ENCODE peak calls at places on chromosomes 1 and 21, in seven cellular contexts. One of them, this sample, is unnamed.

GRCh38 chr21:17622018-17622417 is 9.3 kb upstream of the BTG3 start:
- DNase-seq in A172: no peak
- DNase-seq in PC-9: no peak
- DNase-seq in choroid plexus epithelial cell: no peak
- DNase-seq in hippocampal formation: no peak
- DNase-seq in dorsolateral prefrontal cortex: no peak
- DNase-seq in progenitor cell of endocrine pancreas: no peak
- DNase-seq in this sample: no peak

GRCh38 chr21:38660333-38661295 is 145.1 kb upstream of the ETS2 start:
- DNase-seq in progenitor cell of endocrine pancreas: no peak
- DNase-seq in PC-9: no peak
- DNase-seq in choroid plexus epithelial cell: no peak
- DNase-seq in A172: no peak
- DNase-seq in dorsolateral prefrontal cortex: no peak
- DNase-seq in hippocampal formation: no peak
- DNase-seq in this sample: no peak

GRCh38 chr1:28258628-28259251 is 578 bp upstream of the SESN2 start:
- DNase-seq in choroid plexus epithelial cell: no peak
- DNase-seq in hippocampal formation: no peak
- DNase-seq in A172: no peak
- DNase-seq in dorsolateral prefrontal cortex: no peak
- DNase-seq in progenitor cell of endocrine pancreas: no peak
- DNase-seq in PC-9: no peak
- DNase-seq in this sample: no peak

GRCh38 chr1:235954306-235955283 is 87.9 kb upstream of the LYST start:
- DNase-seq in choroid plexus epithelial cell: no peak
- DNase-seq in PC-9: no peak
- DNase-seq in A172: no peak
- DNase-seq in hippocampal formation: no peak
- DNase-seq in progenitor cell of endocrine pancreas: no peak
- DNase-seq in dorsolateral prefrontal cortex: no peak
- DNase-seq in this sample: no peak

GRCh38 chr1:92016720-92017316 is 13.0 kb upstream of the EPHX4 start:
- DNase-seq in hippocampal formation: no peak
- DNase-seq in dorsolateral prefrontal cortex: no peak
- DNase-seq in choroid plexus epithelial cell: no peak
- DNase-seq in progenitor cell of endocrine pancreas: no peak
- DNase-seq in A172: no peak
- DNase-seq in PC-9: no peak
- DNase-seq in this sample: no peak

GRCh38 chr1:4973341-4973740 is 318.9 kb downstream of the AJAP1 start:
- DNase-seq in PC-9: no peak
- DNase-seq in A172: no peak
- DNase-seq in choroid plexus epithelial cell: no peak
- DNase-seq in hippocampal formation: no peak
- DNase-seq in progenitor cell of endocrine pancreas: no peak
- DNase-seq in dorsolateral prefrontal cortex: no peak
- DNase-seq in this sample: no peak

GRCh38 chr21:29320021-29320420 is 21.3 kb downstream of the BACH1 start:
- DNase-seq in progenitor cell of endocrine pancreas: no peak
- DNase-seq in dorsolateral prefrontal cortex: no peak
- DNase-seq in hippocampal formation: no peak
- DNase-seq in PC-9: no peak
- DNase-seq in choroid plexus epithelial cell: no peak
- DNase-seq in A172: no peak
- DNase-seq in this sample: no peak

GRCh38 chr1:11320153-11320936 is 47.3 kb downstream of the UBIAD1 start:
- DNase-seq in progenitor cell of endocrine pancreas: peak; percentile 37
- DNase-seq in A172: no peak
- DNase-seq in PC-9: no peak
- DNase-seq in hippocampal formation: no peak
- DNase-seq in dorsolateral prefrontal cortex: no peak
- DNase-seq in choroid plexus epithelial cell: no peak
- DNase-seq in this sample: no peak

GRCh38 chr1:38772953-38773352 is 86.6 kb downstream of the RRAGC start:
- DNase-seq in choroid plexus epithelial cell: no peak
- DNase-seq in hippocampal formation: no peak
- DNase-seq in dorsolateral prefrontal cortex: no peak
- DNase-seq in progenitor cell of endocrine pancreas: no peak
- DNase-seq in A172: no peak
- DNase-seq in PC-9: no peak
- DNase-seq in this sample: no peak

GRCh38 chr1:20896824-20897223 is 109.7 kb upstream of the HP1BP3 start:
- DNase-seq in choroid plexus epithelial cell: peak; percentile 88
- DNase-seq in PC-9: peak; percentile 93
- DNase-seq in dorsolateral prefrontal cortex: no peak
- DNase-seq in hippocampal formation: no peak
- DNase-seq in A172: no peak
- DNase-seq in progenitor cell of endocrine pancreas: no peak
- DNase-seq in this sample: peak; percentile 26

GRCh38 chr1:35120458-35121133 is 41.4 kb downstream of the ZMYM1 start:
- DNase-seq in A172: no peak
- DNase-seq in choroid plexus epithelial cell: peak; percentile 26
- DNase-seq in hippocampal formation: no peak
- DNase-seq in dorsolateral prefrontal cortex: no peak
- DNase-seq in PC-9: no peak
- DNase-seq in progenitor cell of endocrine pancreas: no peak
- DNase-seq in this sample: no peak

GRCh38 chr1:234727018-234727757 is 117.2 kb upstream of the IRF2BP2 start:
- DNase-seq in choroid plexus epithelial cell: peak; percentile 67
- DNase-seq in dorsolateral prefrontal cortex: no peak
- DNase-seq in hippocampal formation: no peak
- DNase-seq in PC-9: peak; percentile 62
- DNase-seq in A172: no peak
- DNase-seq in progenitor cell of endocrine pancreas: no peak
- DNase-seq in this sample: no peak

GRCh38 chr1:205502992-205503391 is 1.5 kb upstream of the CDK18 start:
- DNase-seq in hippocampal formation: no peak
- DNase-seq in A172: no peak
- DNase-seq in progenitor cell of endocrine pancreas: no peak
- DNase-seq in dorsolateral prefrontal cortex: no peak
- DNase-seq in choroid plexus epithelial cell: no peak
- DNase-seq in PC-9: no peak
- DNase-seq in this sample: no peak

GRCh38 chr1:54611621-54612020 is 11.7 kb downstream of the FAM151A start:
- DNase-seq in PC-9: no peak
- DNase-seq in A172: no peak
- DNase-seq in choroid plexus epithelial cell: no peak
- DNase-seq in hippocampal formation: no peak
- DNase-seq in progenitor cell of endocrine pancreas: no peak
- DNase-seq in dorsolateral prefrontal cortex: no peak
- DNase-seq in this sample: no peak

GRCh38 chr1:79775402-79775801 is 768.9 kb upstream of the ADGRL4 start:
- DNase-seq in A172: no peak
- DNase-seq in choroid plexus epithelial cell: no peak
- DNase-seq in progenitor cell of endocrine pancreas: no peak
- DNase-seq in dorsolateral prefrontal cortex: no peak
- DNase-seq in PC-9: no peak
- DNase-seq in hippocampal formation: no peak
- DNase-seq in this sample: no peak

GRCh38 chr1:89356658-89357400 is 7.0 kb upstream of the GBP6 start:
- DNase-seq in choroid plexus epithelial cell: peak; percentile 41
- DNase-seq in dorsolateral prefrontal cortex: no peak
- DNase-seq in hippocampal formation: no peak
- DNase-seq in PC-9: no peak
- DNase-seq in progenitor cell of endocrine pancreas: no peak
- DNase-seq in A172: peak; percentile 34
- DNase-seq in this sample: no peak

GRCh38 chr1:25569599-25570458 is 26.4 kb downstream of the LDLRAP1 start:
- DNase-seq in progenitor cell of endocrine pancreas: no peak
- DNase-seq in choroid plexus epithelial cell: no peak
- DNase-seq in hippocampal formation: no peak
- DNase-seq in PC-9: peak; percentile 41
- DNase-seq in dorsolateral prefrontal cortex: no peak
- DNase-seq in A172: no peak
- DNase-seq in this sample: no peak

GRCh38 chr1:157363660-157364140 is 188.6 kb downstream of the FCRL5 start:
- DNase-seq in choroid plexus epithelial cell: peak; percentile 59
- DNase-seq in progenitor cell of endocrine pancreas: no peak
- DNase-seq in dorsolateral prefrontal cortex: no peak
- DNase-seq in hippocampal formation: no peak
- DNase-seq in PC-9: no peak
- DNase-seq in A172: peak; percentile 21
- DNase-seq in this sample: peak; percentile 21

GRCh38 chr21:16891821-16892220 is 621.0 kb upstream of the CXADR start:
- DNase-seq in progenitor cell of endocrine pancreas: no peak
- DNase-seq in dorsolateral prefrontal cortex: no peak
- DNase-seq in PC-9: no peak
- DNase-seq in choroid plexus epithelial cell: peak; percentile 90
- DNase-seq in hippocampal formation: no peak
- DNase-seq in A172: no peak
- DNase-seq in this sample: no peak

GRCh38 chr21:37414292-37415253 is 48.0 kb downstream of the DYRK1A start:
- DNase-seq in choroid plexus epithelial cell: no peak
- DNase-seq in A172: no peak
- DNase-seq in PC-9: no peak
- DNase-seq in progenitor cell of endocrine pancreas: no peak
- DNase-seq in hippocampal formation: no peak
- DNase-seq in dorsolateral prefrontal cortex: no peak
- DNase-seq in this sample: no peak

GRCh38 chr1:960371-961131 is at the start of gene KLHL17:
- DNase-seq in dorsolateral prefrontal cortex: peak; percentile 63
- DNase-seq in choroid plexus epithelial cell: peak; percentile 72
- DNase-seq in PC-9: no peak
- DNase-seq in progenitor cell of endocrine pancreas: peak; percentile 52
- DNase-seq in A172: no peak
- DNase-seq in hippocampal formation: peak; percentile 24
- DNase-seq in this sample: peak; percentile 62

GRCh38 chr1:186985889-186986491 is 157.2 kb downstream of the PLA2G4A start:
- DNase-seq in choroid plexus epithelial cell: peak; percentile 87
- DNase-seq in hippocampal formation: peak; percentile 84
- DNase-seq in progenitor cell of endocrine pancreas: no peak
- DNase-seq in dorsolateral prefrontal cortex: no peak
- DNase-seq in PC-9: no peak
- DNase-seq in A172: peak; percentile 70
- DNase-seq in this sample: peak; percentile 48

GRCh38 chr1:154831470-154831869 is 38.6 kb downstream of the KCNN3 start:
- DNase-seq in hippocampal formation: no peak
- DNase-seq in A172: no peak
- DNase-seq in dorsolateral prefrontal cortex: no peak
- DNase-seq in progenitor cell of endocrine pancreas: no peak
- DNase-seq in choroid plexus epithelial cell: peak; percentile 5
- DNase-seq in PC-9: no peak
- DNase-seq in this sample: no peak

GRCh38 chr1:46410156-46411009 is 16.3 kb downstream of the FAAH start:
- DNase-seq in hippocampal formation: no peak
- DNase-seq in dorsolateral prefrontal cortex: no peak
- DNase-seq in A172: no peak
- DNase-seq in progenitor cell of endocrine pancreas: no peak
- DNase-seq in PC-9: no peak
- DNase-seq in choroid plexus epithelial cell: peak; percentile 39
- DNase-seq in this sample: no peak

GRCh38 chr1:43300661-43301094 is at the start of gene TIE1:
- DNase-seq in PC-9: no peak
- DNase-seq in choroid plexus epithelial cell: no peak
- DNase-seq in dorsolateral prefrontal cortex: no peak
- DNase-seq in hippocampal formation: no peak
- DNase-seq in progenitor cell of endocrine pancreas: no peak
- DNase-seq in A172: no peak
- DNase-seq in this sample: no peak

GRCh38 chr1:204350857-204351573 is 8.7 kb downstream of the PLEKHA6 start:
- DNase-seq in progenitor cell of endocrine pancreas: peak; percentile 48
- DNase-seq in hippocampal formation: peak; percentile 70
- DNase-seq in A172: no peak
- DNase-seq in PC-9: no peak
- DNase-seq in choroid plexus epithelial cell: peak; percentile 82
- DNase-seq in dorsolateral prefrontal cortex: peak; percentile 87
- DNase-seq in this sample: no peak

GRCh38 chr1:240732390-240732789 is 120.4 kb upstream of the GREM2 start:
- DNase-seq in A172: peak; percentile 82
- DNase-seq in progenitor cell of endocrine pancreas: no peak
- DNase-seq in choroid plexus epithelial cell: peak; percentile 83
- DNase-seq in hippocampal formation: peak; percentile 75
- DNase-seq in PC-9: peak; percentile 48
- DNase-seq in dorsolateral prefrontal cortex: no peak
- DNase-seq in this sample: peak; percentile 70

This sample was measured in RWPE1.